ENCODE peak calls at places on chromosomes 3 and 15, in eight cellular contexts. Z is HTR-8/SVneo, P is hypothalamus, M is ovary, S is NCI-H69, G is amniotic epithelial cell, I is iPS-NIHi11, V is T-cell. U is an unnamed sample.

GRCh38 chr3:183513046-183513706 is 42.3 kb downstream of the KLHL6 start:
- DNase-seq in Z (no peak), P (no peak), M (no peak), S (no peak), G (peak; percentile 21), I (no peak), V (peak; percentile 60), U (peak; percentile 34)

GRCh38 chr15:63212050-63212973 is 22.9 kb downstream of the RAB8B start:
- DNase-seq in Z (no peak), P (no peak), M (no peak), S (no peak), G (peak; percentile 94), I (no peak), V (no peak), U (no peak)

GRCh38 chr3:132966374-132966773 is 71.8 kb upstream of the TMEM108 start:
- DNase-seq in Z (no peak), P (no peak), M (no peak), S (no peak), G (no peak), I (no peak), V (no peak), U (no peak)

GRCh38 chr15:88398011-88398410 is 69.2 kb downstream of the MRPL46 start:
- DNase-seq in Z (no peak), P (no peak), M (no peak), S (no peak), G (no peak), I (no peak), V (no peak), U (no peak)

GRCh38 chr15:42672444-42672843 is 64.5 kb downstream of the CDAN1 start:
- DNase-seq in Z (no peak), P (no peak), M (no peak), S (no peak), G (no peak), I (no peak), V (no peak), U (no peak)

GRCh38 chr3:71063768-71064287 is 519.7 kb downstream of the FOXP1 start:
- DNase-seq in Z (no peak), P (no peak), M (peak; percentile 50), S (peak; percentile 63), G (peak; percentile 44), I (no peak), V (no peak), U (peak; percentile 16)

GRCh38 chr15:72068826-72069225 is 49.1 kb downstream of the MYO9A start:
- DNase-seq in Z (no peak), P (no peak), M (no peak), S (no peak), G (no peak), I (no peak), V (no peak), U (no peak)

GRCh38 chr15:29571728-29572454 is 250.4 kb downstream of the TJP1 start:
- DNase-seq in Z (no peak), P (no peak), M (no peak), S (peak; percentile 42), G (peak; percentile 37), I (no peak), V (no peak), U (no peak)

GRCh38 chr15:62853114-62853832 is 189.3 kb upstream of the TPM1 start:
- DNase-seq in Z (no peak), P (peak; percentile 29), M (no peak), S (no peak), G (no peak), I (no peak), V (no peak), U (no peak)

GRCh38 chr3:15974647-15975046 is 176.9 kb upstream of the ANKRD28 start:
- DNase-seq in Z (no peak), P (no peak), M (no peak), S (peak; percentile 39), G (no peak), I (peak; percentile 66), V (no peak), U (no peak)

GRCh38 chr3:167728176-167728575 is 6.5 kb downstream of the PDCD10 start:
- DNase-seq in Z (peak; percentile 37), P (no peak), M (no peak), S (no peak), G (peak; percentile 77), I (no peak), V (no peak), U (no peak)